ENCODE peak calls at places on chromosome 18, in ten cellular contexts. One of them, this sample, is unnamed.
A peak's percentile ranks its signal among the peaks of the same experiment; 100 is the strongest.

GRCh38 chr18:45370190-45371010 is 244.9 kb upstream of the SLC14A2 start:
- DNase-seq in stimulated activated CD4-positive, alpha-beta T cell treated with anti-CD3 and anti-CD28 coated beads, Interleukin-2, amount 100 ng/mL, for 24 hours: no peak
- DNase-seq in dermis microvascular lymphatic vessel endothelial cell: no peak
- DNase-seq in stimulated activated naive CD4-positive, alpha-beta T cell: no peak
- DNase-seq in HFF-Myc: no peak
- DNase-seq in neural crest cell: no peak
- DNase-seq in spleen: no peak
- DNase-seq in astrocyte of the spinal cord: no peak
- DNase-seq in stimulated activated CD8-positive, alpha-beta memory T cell treated with anti-CD3 and anti-CD28 coated beads, Interleukin-7, amount 100 ng/mL, for 1 hour: no peak
- DNase-seq in activated gamma-delta T cell: no peak
- DNase-seq in this sample: no peak

GRCh38 chr18:3742541-3742940 is 292.6 kb downstream of the TGIF1 start:
- DNase-seq in stimulated activated CD4-positive, alpha-beta T cell treated with anti-CD3 and anti-CD28 coated beads, Interleukin-2, amount 100 ng/mL, for 24 hours: no peak
- DNase-seq in dermis microvascular lymphatic vessel endothelial cell: no peak
- DNase-seq in stimulated activated naive CD4-positive, alpha-beta T cell: no peak
- DNase-seq in HFF-Myc: no peak
- DNase-seq in neural crest cell: no peak
- DNase-seq in spleen: no peak
- DNase-seq in astrocyte of the spinal cord: no peak
- DNase-seq in stimulated activated CD8-positive, alpha-beta memory T cell treated with anti-CD3 and anti-CD28 coated beads, Interleukin-7, amount 100 ng/mL, for 1 hour: no peak
- DNase-seq in activated gamma-delta T cell: no peak
- DNase-seq in this sample: no peak

GRCh38 chr18:43277164-43277600 is at the start of gene SYT4:
- DNase-seq in stimulated activated CD4-positive, alpha-beta T cell treated with anti-CD3 and anti-CD28 coated beads, Interleukin-2, amount 100 ng/mL, for 24 hours: no peak
- DNase-seq in dermis microvascular lymphatic vessel endothelial cell: peak; percentile 27
- DNase-seq in stimulated activated naive CD4-positive, alpha-beta T cell: no peak
- DNase-seq in HFF-Myc: no peak
- DNase-seq in neural crest cell: peak; percentile 58
- DNase-seq in spleen: peak; percentile 57
- DNase-seq in astrocyte of the spinal cord: peak; percentile 78
- DNase-seq in stimulated activated CD8-positive, alpha-beta memory T cell treated with anti-CD3 and anti-CD28 coated beads, Interleukin-7, amount 100 ng/mL, for 1 hour: no peak
- DNase-seq in activated gamma-delta T cell: no peak
- DNase-seq in this sample: no peak

GRCh38 chr18:23878336-23878900 is 136.1 kb upstream of the TTC39C start:
- DNase-seq in stimulated activated CD4-positive, alpha-beta T cell treated with anti-CD3 and anti-CD28 coated beads, Interleukin-2, amount 100 ng/mL, for 24 hours: no peak
- DNase-seq in dermis microvascular lymphatic vessel endothelial cell: no peak
- DNase-seq in stimulated activated naive CD4-positive, alpha-beta T cell: no peak
- DNase-seq in HFF-Myc: no peak
- DNase-seq in neural crest cell: no peak
- DNase-seq in spleen: no peak
- DNase-seq in astrocyte of the spinal cord: no peak
- DNase-seq in stimulated activated CD8-positive, alpha-beta memory T cell treated with anti-CD3 and anti-CD28 coated beads, Interleukin-7, amount 100 ng/mL, for 1 hour: no peak
- DNase-seq in activated gamma-delta T cell: no peak
- DNase-seq in this sample: no peak

GRCh38 chr18:36809590-36810381 is 19.0 kb downstream of the TPGS2 start:
- DNase-seq in stimulated activated CD4-positive, alpha-beta T cell treated with anti-CD3 and anti-CD28 coated beads, Interleukin-2, amount 100 ng/mL, for 24 hours: peak; percentile 12
- DNase-seq in dermis microvascular lymphatic vessel endothelial cell: peak; percentile 69
- DNase-seq in stimulated activated naive CD4-positive, alpha-beta T cell: peak; percentile 1
- DNase-seq in HFF-Myc: no peak
- DNase-seq in neural crest cell: peak; percentile 17
- DNase-seq in spleen: no peak
- DNase-seq in astrocyte of the spinal cord: peak; percentile 72
- DNase-seq in stimulated activated CD8-positive, alpha-beta memory T cell treated with anti-CD3 and anti-CD28 coated beads, Interleukin-7, amount 100 ng/mL, for 1 hour: no peak
- DNase-seq in activated gamma-delta T cell: no peak
- DNase-seq in this sample: peak; percentile 26

GRCh38 chr18:42298744-42299685 is 344.0 kb downstream of the PIK3C3 start:
- DNase-seq in stimulated activated CD4-positive, alpha-beta T cell treated with anti-CD3 and anti-CD28 coated beads, Interleukin-2, amount 100 ng/mL, for 24 hours: peak; percentile 69
- DNase-seq in dermis microvascular lymphatic vessel endothelial cell: peak; percentile 65
- DNase-seq in stimulated activated naive CD4-positive, alpha-beta T cell: peak; percentile 1
- DNase-seq in HFF-Myc: peak; percentile 39
- DNase-seq in neural crest cell: peak; percentile 81
- DNase-seq in spleen: peak; percentile 78
- DNase-seq in astrocyte of the spinal cord: peak; percentile 84
- DNase-seq in stimulated activated CD8-positive, alpha-beta memory T cell treated with anti-CD3 and anti-CD28 coated beads, Interleukin-7, amount 100 ng/mL, for 1 hour: peak; percentile 7
- DNase-seq in activated gamma-delta T cell: no peak
- DNase-seq in this sample: peak; percentile 52

GRCh38 chr18:62763101-62763521 is 47.8 kb downstream of the PHLPP1 start:
- DNase-seq in stimulated activated CD4-positive, alpha-beta T cell treated with anti-CD3 and anti-CD28 coated beads, Interleukin-2, amount 100 ng/mL, for 24 hours: no peak
- DNase-seq in dermis microvascular lymphatic vessel endothelial cell: no peak
- DNase-seq in stimulated activated naive CD4-positive, alpha-beta T cell: no peak
- DNase-seq in HFF-Myc: no peak
- DNase-seq in neural crest cell: no peak
- DNase-seq in spleen: no peak
- DNase-seq in astrocyte of the spinal cord: no peak
- DNase-seq in stimulated activated CD8-positive, alpha-beta memory T cell treated with anti-CD3 and anti-CD28 coated beads, Interleukin-7, amount 100 ng/mL, for 1 hour: no peak
- DNase-seq in activated gamma-delta T cell: no peak
- DNase-seq in this sample: no peak

GRCh38 chr18:26215247-26215970 is 10.8 kb upstream of the TAF4B start:
- DNase-seq in stimulated activated CD4-positive, alpha-beta T cell treated with anti-CD3 and anti-CD28 coated beads, Interleukin-2, amount 100 ng/mL, for 24 hours: peak; percentile 42
- DNase-seq in dermis microvascular lymphatic vessel endothelial cell: no peak
- DNase-seq in stimulated activated naive CD4-positive, alpha-beta T cell: peak; percentile 30
- DNase-seq in HFF-Myc: no peak
- DNase-seq in neural crest cell: no peak
- DNase-seq in spleen: no peak
- DNase-seq in astrocyte of the spinal cord: no peak
- DNase-seq in stimulated activated CD8-positive, alpha-beta memory T cell treated with anti-CD3 and anti-CD28 coated beads, Interleukin-7, amount 100 ng/mL, for 1 hour: peak; percentile 1
- DNase-seq in activated gamma-delta T cell: no peak
- DNase-seq in this sample: peak; percentile 9

GRCh38 chr18:36311026-36311570 is 13.6 kb downstream of the FHOD3 start:
- DNase-seq in stimulated activated CD4-positive, alpha-beta T cell treated with anti-CD3 and anti-CD28 coated beads, Interleukin-2, amount 100 ng/mL, for 24 hours: no peak
- DNase-seq in dermis microvascular lymphatic vessel endothelial cell: no peak
- DNase-seq in stimulated activated naive CD4-positive, alpha-beta T cell: no peak
- DNase-seq in HFF-Myc: no peak
- DNase-seq in neural crest cell: no peak
- DNase-seq in spleen: no peak
- DNase-seq in astrocyte of the spinal cord: no peak
- DNase-seq in stimulated activated CD8-positive, alpha-beta memory T cell treated with anti-CD3 and anti-CD28 coated beads, Interleukin-7, amount 100 ng/mL, for 1 hour: no peak
- DNase-seq in activated gamma-delta T cell: no peak
- DNase-seq in this sample: no peak

GRCh38 chr18:57447154-57447621 is 12.0 kb downstream of the ONECUT2 start:
- DNase-seq in stimulated activated CD4-positive, alpha-beta T cell treated with anti-CD3 and anti-CD28 coated beads, Interleukin-2, amount 100 ng/mL, for 24 hours: peak; percentile 22
- DNase-seq in dermis microvascular lymphatic vessel endothelial cell: peak; percentile 43
- DNase-seq in stimulated activated naive CD4-positive, alpha-beta T cell: no peak
- DNase-seq in HFF-Myc: no peak
- DNase-seq in neural crest cell: peak; percentile 87
- DNase-seq in spleen: no peak
- DNase-seq in astrocyte of the spinal cord: peak; percentile 35
- DNase-seq in stimulated activated CD8-positive, alpha-beta memory T cell treated with anti-CD3 and anti-CD28 coated beads, Interleukin-7, amount 100 ng/mL, for 1 hour: no peak
- DNase-seq in activated gamma-delta T cell: no peak
- DNase-seq in this sample: no peak

GRCh38 chr18:76491436-76491800 is 3.6 kb downstream of the ZNF516 start:
- DNase-seq in stimulated activated CD4-positive, alpha-beta T cell treated with anti-CD3 and anti-CD28 coated beads, Interleukin-2, amount 100 ng/mL, for 24 hours: peak; percentile 78
- DNase-seq in dermis microvascular lymphatic vessel endothelial cell: peak; percentile 72
- DNase-seq in stimulated activated naive CD4-positive, alpha-beta T cell: peak; percentile 66
- DNase-seq in HFF-Myc: no peak
- DNase-seq in neural crest cell: no peak
- DNase-seq in spleen: peak; percentile 94
- DNase-seq in astrocyte of the spinal cord: peak; percentile 58
- DNase-seq in stimulated activated CD8-positive, alpha-beta memory T cell treated with anti-CD3 and anti-CD28 coated beads, Interleukin-7, amount 100 ng/mL, for 1 hour: no peak
- DNase-seq in activated gamma-delta T cell: peak; percentile 26
- DNase-seq in this sample: peak; percentile 54

GRCh38 chr18:25134858-25135257 is 217.1 kb downstream of the ZNF521 start:
- DNase-seq in stimulated activated CD4-positive, alpha-beta T cell treated with anti-CD3 and anti-CD28 coated beads, Interleukin-2, amount 100 ng/mL, for 24 hours: no peak
- DNase-seq in dermis microvascular lymphatic vessel endothelial cell: no peak
- DNase-seq in stimulated activated naive CD4-positive, alpha-beta T cell: no peak
- DNase-seq in HFF-Myc: no peak
- DNase-seq in neural crest cell: no peak
- DNase-seq in spleen: no peak
- DNase-seq in astrocyte of the spinal cord: peak; percentile 29
- DNase-seq in stimulated activated CD8-positive, alpha-beta memory T cell treated with anti-CD3 and anti-CD28 coated beads, Interleukin-7, amount 100 ng/mL, for 1 hour: no peak
- DNase-seq in activated gamma-delta T cell: no peak
- DNase-seq in this sample: no peak

GRCh38 chr18:43651067-43651466 is 373.8 kb upstream of the SYT4 start:
- DNase-seq in stimulated activated CD4-positive, alpha-beta T cell treated with anti-CD3 and anti-CD28 coated beads, Interleukin-2, amount 100 ng/mL, for 24 hours: no peak
- DNase-seq in dermis microvascular lymphatic vessel endothelial cell: no peak
- DNase-seq in stimulated activated naive CD4-positive, alpha-beta T cell: no peak
- DNase-seq in HFF-Myc: no peak
- DNase-seq in neural crest cell: no peak
- DNase-seq in spleen: no peak
- DNase-seq in astrocyte of the spinal cord: no peak
- DNase-seq in stimulated activated CD8-positive, alpha-beta memory T cell treated with anti-CD3 and anti-CD28 coated beads, Interleukin-7, amount 100 ng/mL, for 1 hour: no peak
- DNase-seq in activated gamma-delta T cell: no peak
- DNase-seq in this sample: no peak

GRCh38 chr18:3596324-3597158 is 146.6 kb downstream of the TGIF1 start:
- DNase-seq in stimulated activated CD4-positive, alpha-beta T cell treated with anti-CD3 and anti-CD28 coated beads, Interleukin-2, amount 100 ng/mL, for 24 hours: peak; percentile 53
- DNase-seq in dermis microvascular lymphatic vessel endothelial cell: peak; percentile 95
- DNase-seq in stimulated activated naive CD4-positive, alpha-beta T cell: no peak
- DNase-seq in HFF-Myc: no peak
- DNase-seq in neural crest cell: peak; percentile 40
- DNase-seq in spleen: peak; percentile 90
- DNase-seq in astrocyte of the spinal cord: peak; percentile 36
- DNase-seq in stimulated activated CD8-positive, alpha-beta memory T cell treated with anti-CD3 and anti-CD28 coated beads, Interleukin-7, amount 100 ng/mL, for 1 hour: no peak
- DNase-seq in activated gamma-delta T cell: no peak
- DNase-seq in this sample: peak; percentile 66

GRCh38 chr18:33440011-33440383 is 524 bp downstream of the CCDC178 start:
- DNase-seq in stimulated activated CD4-positive, alpha-beta T cell treated with anti-CD3 and anti-CD28 coated beads, Interleukin-2, amount 100 ng/mL, for 24 hours: no peak
- DNase-seq in dermis microvascular lymphatic vessel endothelial cell: peak; percentile 39
- DNase-seq in stimulated activated naive CD4-positive, alpha-beta T cell: no peak
- DNase-seq in HFF-Myc: peak; percentile 1
- DNase-seq in neural crest cell: peak; percentile 52
- DNase-seq in spleen: no peak
- DNase-seq in astrocyte of the spinal cord: peak; percentile 79
- DNase-seq in stimulated activated CD8-positive, alpha-beta memory T cell treated with anti-CD3 and anti-CD28 coated beads, Interleukin-7, amount 100 ng/mL, for 1 hour: no peak
- DNase-seq in activated gamma-delta T cell: no peak
- DNase-seq in this sample: no peak

GRCh38 chr18:3235846-3236245 is 11.8 kb upstream of the MYL12A start:
- DNase-seq in stimulated activated CD4-positive, alpha-beta T cell treated with anti-CD3 and anti-CD28 coated beads, Interleukin-2, amount 100 ng/mL, for 24 hours: no peak
- DNase-seq in dermis microvascular lymphatic vessel endothelial cell: no peak
- DNase-seq in stimulated activated naive CD4-positive, alpha-beta T cell: no peak
- DNase-seq in HFF-Myc: no peak
- DNase-seq in neural crest cell: no peak
- DNase-seq in spleen: no peak
- DNase-seq in astrocyte of the spinal cord: no peak
- DNase-seq in stimulated activated CD8-positive, alpha-beta memory T cell treated with anti-CD3 and anti-CD28 coated beads, Interleukin-7, amount 100 ng/mL, for 1 hour: no peak
- DNase-seq in activated gamma-delta T cell: no peak
- DNase-seq in this sample: no peak

GRCh38 chr18:26710460-26711096 is 154.9 kb downstream of the AQP4 start:
- DNase-seq in stimulated activated CD4-positive, alpha-beta T cell treated with anti-CD3 and anti-CD28 coated beads, Interleukin-2, amount 100 ng/mL, for 24 hours: no peak
- DNase-seq in dermis microvascular lymphatic vessel endothelial cell: no peak
- DNase-seq in stimulated activated naive CD4-positive, alpha-beta T cell: no peak
- DNase-seq in HFF-Myc: no peak
- DNase-seq in neural crest cell: no peak
- DNase-seq in spleen: no peak
- DNase-seq in astrocyte of the spinal cord: no peak
- DNase-seq in stimulated activated CD8-positive, alpha-beta memory T cell treated with anti-CD3 and anti-CD28 coated beads, Interleukin-7, amount 100 ng/mL, for 1 hour: no peak
- DNase-seq in activated gamma-delta T cell: no peak
- DNase-seq in this sample: no peak

GRCh38 chr18:74251297-74252031 is 40.3 kb downstream of the CYB5A start:
- DNase-seq in stimulated activated CD4-positive, alpha-beta T cell treated with anti-CD3 and anti-CD28 coated beads, Interleukin-2, amount 100 ng/mL, for 24 hours: no peak
- DNase-seq in dermis microvascular lymphatic vessel endothelial cell: peak; percentile 7
- DNase-seq in stimulated activated naive CD4-positive, alpha-beta T cell: no peak
- DNase-seq in HFF-Myc: peak; percentile 80
- DNase-seq in neural crest cell: no peak
- DNase-seq in spleen: no peak
- DNase-seq in astrocyte of the spinal cord: peak; percentile 61
- DNase-seq in stimulated activated CD8-positive, alpha-beta memory T cell treated with anti-CD3 and anti-CD28 coated beads, Interleukin-7, amount 100 ng/mL, for 1 hour: no peak
- DNase-seq in activated gamma-delta T cell: no peak
- DNase-seq in this sample: no peak